ENCODE peak calls at places on chromosomes 2 and 18, in seven cellular contexts. Z is K562; T is Daoy; X is WERI-Rb-1; M is activated CD4-positive, alpha-beta T cell treated with anti-CD3 and anti-CD28 coated beads for 36 hours; I is activated CD4-positive, CD25-positive, alpha-beta regulatory T cell treated with anti-CD3 and anti-CD28 coated beads, Interleukin-2, amount 50 U/mL, for 16 hours; G is GM12865. O is an unnamed sample.

GRCh38 chr18:8277270-8277669 is 332.0 kb upstream of the RAB12 start:
- DNase-seq in Z (no peak), T (no peak), X (no peak), M (no peak), I (no peak), G (no peak), O (no peak)

GRCh38 chr2:176093145-176093888 is 796 bp downstream of the HOXD13 start:
- DNase-seq in Z (no peak), T (peak; percentile 67), X (peak; percentile 34), M (peak; percentile 19), I (no peak), G (no peak), O (no peak)

GRCh38 chr2:166135849-166136258 is 8.0 kb upstream of the SCN1A start:
- DNase-seq in Z (no peak), T (no peak), X (no peak), M (no peak), I (no peak), G (no peak), O (no peak)

GRCh38 chr2:74554821-74555531 is 456 bp downstream of the DOK1 start:
- DNase-seq in Z (peak; percentile 70), T (peak; percentile 57), X (peak; percentile 71), M (peak; percentile 64), I (no peak), G (peak; percentile 68), O (no peak)

GRCh38 chr2:109222825-109223471 is 93.9 kb downstream of the SH3RF3 start:
- DNase-seq in Z (no peak), T (no peak), X (no peak), M (no peak), I (no peak), G (no peak), O (no peak)

GRCh38 chr2:121309801-121310200 is 24.8 kb upstream of the TFCP2L1 start:
- DNase-seq in Z (no peak), T (no peak), X (no peak), M (no peak), I (no peak), G (no peak), O (no peak)

GRCh38 chr2:55419236-55419513 is 481 bp downstream of the CCDC88A start:
- DNase-seq in Z (peak; percentile 28), T (peak; percentile 52), X (no peak), M (no peak), I (no peak), G (no peak), O (peak; percentile 24)

GRCh38 chr2:66843856-66844255 is 408.9 kb downstream of the MEIS1 start:
- DNase-seq in Z (no peak), T (no peak), X (no peak), M (no peak), I (no peak), G (no peak), O (no peak)

GRCh38 chr2:129698593-129698992 is 280.9 kb upstream of the RAB6C start:
- DNase-seq in Z (no peak), T (no peak), X (no peak), M (no peak), I (no peak), G (no peak), O (no peak)

GRCh38 chr2:20501974-20502373 is 55.1 kb downstream of the RHOB start:
- DNase-seq in Z (no peak), T (peak; percentile 76), X (no peak), M (no peak), I (no peak), G (no peak), O (no peak)

GRCh38 chr2:54561795-54562592 is 105.9 kb downstream of the SPTBN1 start:
- DNase-seq in Z (no peak), T (no peak), X (no peak), M (no peak), I (no peak), G (peak; percentile 49), O (no peak)

GRCh38 chr2:165594935-165595255 is 125.4 kb downstream of the CSRNP3 start:
- DNase-seq in Z (no peak), T (no peak), X (no peak), M (no peak), I (no peak), G (peak; percentile 48), O (no peak)

GRCh38 chr2:62593825-62594224 is 87.8 kb upstream of the TMEM17 start:
- DNase-seq in Z (no peak), T (no peak), X (no peak), M (no peak), I (no peak), G (no peak), O (no peak)

GRCh38 chr2:197803033-197803444 is 1.4 kb upstream of the PLCL1 start:
- DNase-seq in Z (peak; percentile 57), T (peak; percentile 32), X (peak; percentile 25), M (peak; percentile 23), I (no peak), G (peak; percentile 62), O (no peak)

GRCh38 chr2:172914277-172915003 is 161.2 kb upstream of the MAP3K20 start:
- DNase-seq in Z (no peak), T (no peak), X (no peak), M (no peak), I (no peak), G (no peak), O (no peak)

GRCh38 chr2:46747297-46747818 is 168.2 kb downstream of the MCFD2 start:
- DNase-seq in Z (no peak), T (no peak), X (no peak), M (no peak), I (no peak), G (peak; percentile 35), O (no peak)

GRCh38 chr2:231935207-231935524 is 9.0 kb upstream of the NPPC start:
- DNase-seq in Z (no peak), T (no peak), X (no peak), M (no peak), I (no peak), G (no peak), O (no peak)

GRCh38 chr18:73545497-73545896 is 602.1 kb downstream of the FBXO15 start:
- DNase-seq in Z (no peak), T (no peak), X (no peak), M (no peak), I (no peak), G (no peak), O (no peak)

GRCh38 chr2:1839066-1839756 is 94.9 kb upstream of the PXDN start:
- DNase-seq in Z (no peak), T (no peak), X (no peak), M (no peak), I (no peak), G (no peak), O (no peak)

GRCh38 chr2:39335930-39336329 is 92.2 kb upstream of the CDKL4 start:
- DNase-seq in Z (no peak), T (no peak), X (no peak), M (no peak), I (no peak), G (no peak), O (no peak)

GRCh38 chr2:36574560-36574959 is 23.4 kb downstream of the FEZ2 start:
- DNase-seq in Z (no peak), T (no peak), X (no peak), M (no peak), I (no peak), G (no peak), O (no peak)

GRCh38 chr2:23651187-23651983 is 266.4 kb downstream of the KLHL29 start:
- DNase-seq in Z (no peak), T (peak; percentile 77), X (no peak), M (no peak), I (no peak), G (no peak), O (no peak)

GRCh38 chr2:65724752-65725151 is 292.4 kb upstream of the SPRED2 start:
- DNase-seq in Z (no peak), T (no peak), X (no peak), M (no peak), I (no peak), G (no peak), O (no peak)

GRCh38 chr2:229971298-229971790 is 49.0 kb downstream of the FBXO36 start:
- DNase-seq in Z (no peak), T (no peak), X (no peak), M (no peak), I (no peak), G (no peak), O (no peak)

GRCh38 chr2:12501469-12502147 is 215.1 kb upstream of the TRIB2 start:
- DNase-seq in Z (no peak), T (no peak), X (no peak), M (peak; percentile 87), I (peak; percentile 44), G (peak; percentile 91), O (no peak)

GRCh38 chr2:217367464-217367863 is 507.6 kb upstream of the TNP1 start:
- DNase-seq in Z (no peak), T (peak; percentile 31), X (no peak), M (no peak), I (no peak), G (no peak), O (no peak)

GRCh38 chr2:70532244-70532935 is 21.2 kb downstream of the TGFA start:
- DNase-seq in Z (no peak), T (no peak), X (no peak), M (no peak), I (no peak), G (no peak), O (no peak)

GRCh38 chr18:7688580-7688979 is 121.5 kb downstream of the PTPRM start:
- DNase-seq in Z (no peak), T (no peak), X (no peak), M (no peak), I (no peak), G (no peak), O (no peak)

GRCh38 chr2:20465716-20466391 is 19.0 kb downstream of the RHOB start:
- DNase-seq in Z (no peak), T (no peak), X (peak; percentile 4), M (no peak), I (no peak), G (no peak), O (no peak)

GRCh38 chr2:15050483-15050882 is 418.0 kb downstream of the LRATD1 start:
- DNase-seq in Z (no peak), T (no peak), X (peak; percentile 45), M (no peak), I (no peak), G (no peak), O (no peak)

GRCh38 chr18:74063023-74063422 is 84.6 kb downstream of the FBXO15 start:
- DNase-seq in Z (peak; percentile 23), T (no peak), X (no peak), M (peak; percentile 65), I (no peak), G (peak; percentile 9), O (no peak)

O was measured in Caco-2.